ENCODE peak calls at places on chromosomes 5 and 9, in six cellular contexts. V is kidney, R is pancreas, O is PC-3, C is IMR-90, X is NCI-H774. M is an unnamed sample.

GRCh38 chr9:86281577-86282076 is 711 bp downstream of the ISCA1 start:
- DNase-seq in V (no peak), R (no peak), O (peak), C (no peak), X (no peak), M (peak)

GRCh38 chr5:23007762-23008161 is 154.6 kb upstream of the CDH12 start:
- DNase-seq in V (no peak), R (no peak), O (no peak), C (no peak), X (no peak), M (no peak)

GRCh38 chr9:125151730-125152129 is 8.4 kb upstream of the SCAI start:
- DNase-seq in V (no peak), R (no peak), O (no peak), C (no peak), X (no peak), M (no peak)

GRCh38 chr9:98678244-98678842 is 30.4 kb downstream of the GABBR2 start:
- DNase-seq in V (no peak), R (no peak), O (peak), C (no peak), X (no peak), M (peak)

GRCh38 chr5:149730620-149731331 is 666 bp downstream of the PPARGC1B start:
- DNase-seq in V (peak), R (peak), O (peak), C (no peak), X (no peak), M (peak)

GRCh38 chr5:91224969-91225368 is 158.1 kb downstream of the ARRDC3 start:
- DNase-seq in V (no peak), R (no peak), O (no peak), C (no peak), X (peak), M (no peak)

GRCh38 chr5:179801304-179802206 is 5.1 kb downstream of the MGAT4B start:
- DNase-seq in V (peak), R (peak), O (no peak), C (peak), X (no peak), M (peak)

GRCh38 chr5:53265043-53265442 is 155.5 kb upstream of the MOCS2 start:
- DNase-seq in V (no peak), R (no peak), O (peak), C (peak), X (no peak), M (peak)

GRCh38 chr5:59124983-59125960 is 542.4 kb downstream of the RAB3C start:
- DNase-seq in V (no peak), R (no peak), O (no peak), C (peak), X (no peak), M (peak)

GRCh38 chr5:83516361-83516760 is 44.8 kb downstream of the VCAN start:
- DNase-seq in V (no peak), R (no peak), O (no peak), C (peak), X (no peak), M (no peak)

GRCh38 chr5:175842947-175843793 is 28.2 kb upstream of the CPLX2 start:
- DNase-seq in V (no peak), R (no peak), O (peak), C (peak), X (no peak), M (peak)

GRCh38 chr9:123162359-123163345 is 105.7 kb downstream of the STRBP start:
- DNase-seq in V (no peak), R (no peak), O (peak), C (peak), X (no peak), M (peak)

GRCh38 chr5:88952996-88953643 is 70.1 kb upstream of the MEF2C start:
- DNase-seq in V (no peak), R (no peak), O (no peak), C (no peak), X (no peak), M (no peak)

GRCh38 chr5:98474802-98475201 is 298.7 kb upstream of the RGMB start:
- DNase-seq in V (no peak), R (no peak), O (no peak), C (no peak), X (no peak), M (no peak)

GRCh38 chr5:29963956-29964355 is 1229.5 kb upstream of the CDH6 start:
- DNase-seq in V (no peak), R (no peak), O (peak), C (no peak), X (no peak), M (no peak)

GRCh38 chr5:171622010-171622409 is 163.6 kb upstream of the SMIM23 start:
- DNase-seq in V (no peak), R (no peak), O (no peak), C (no peak), X (no peak), M (no peak)

GRCh38 chr5:172903790-172904189 is 55.4 kb upstream of the RPL26L1 start:
- DNase-seq in V (no peak), R (peak), O (peak), C (peak), X (no peak), M (peak)

GRCh38 chr5:77129386-77129785 is 42.3 kb upstream of the ZBED3 start:
- DNase-seq in V (no peak), R (no peak), O (peak), C (peak), X (no peak), M (peak)

GRCh38 chr5:107887587-107887986 is 216.8 kb upstream of the EFNA5 start:
- DNase-seq in V (no peak), R (no peak), O (no peak), C (no peak), X (no peak), M (no peak)

GRCh38 chr5:43161244-43161643 is 30.8 kb upstream of the NIM1K start:
- DNase-seq in V (no peak), R (no peak), O (no peak), C (no peak), X (no peak), M (no peak)

GRCh38 chr5:172659909-172660628 is 19.0 kb downstream of the NEURL1B start:
- DNase-seq in V (peak), R (peak), O (no peak), C (peak), X (no peak), M (peak)

GRCh38 chr5:143596824-143597223 is 193.3 kb upstream of the NR3C1 start:
- DNase-seq in V (no peak), R (no peak), O (no peak), C (no peak), X (no peak), M (no peak)

M was measured in ELR.